ENCODE peak calls at places on chromosomes 3 and 15, in ten cellular contexts. K, F, S, T, J, E, L, M, W and X are unnamed samples.
A peak's percentile ranks its signal among the peaks of the same experiment; 100 is the strongest.

GRCh38 chr3:126751611-126752302 is 47.7 kb downstream of the CHCHD6 start:
- DNase-seq in S (no peak), F (no peak), T (no peak), J (no peak), W (no peak), K (no peak), L (no peak), E (no peak), M (no peak), X (no peak)

GRCh38 chr3:18425641-18426403 is 683 bp upstream of the SATB1 start:
- DNase-seq in L (peak; percentile 67), F (no peak), S (no peak), W (peak; percentile 71), T (no peak), J (peak; percentile 54), E (peak; percentile 52), M (peak; percentile 79), K (peak; percentile 14), X (no peak)

GRCh38 chr15:90929709-90930019 is 2.7 kb downstream of the HDDC3 start:
- DNase-seq in L (no peak), K (no peak), F (no peak), J (no peak), S (no peak), M (no peak), W (no peak), E (no peak), T (no peak), X (no peak)

GRCh38 chr15:36334059-36334458 is 245.4 kb upstream of the CDIN1 start:
- DNase-seq in E (no peak), L (no peak), J (no peak), W (peak; percentile 39), T (no peak), M (no peak), K (no peak), S (peak; percentile 43), F (peak; percentile 66), X (no peak)

GRCh38 chr3:197718904-197719303 is 17.8 kb downstream of the RUBCN start:
- DNase-seq in K (no peak), W (no peak), S (peak; percentile 71), T (no peak), M (no peak), J (no peak), E (no peak), L (no peak), F (peak; percentile 94), X (peak; percentile 96)

GRCh38 chr15:28191832-28192231 is 92.7 kb upstream of the OCA2 start:
- DNase-seq in K (no peak), F (peak; percentile 66), T (no peak), S (peak; percentile 79), L (peak; percentile 67), J (no peak), E (peak; percentile 58), M (no peak), W (peak; percentile 6), X (peak; percentile 71)

GRCh38 chr3:46925585-46925934 is 48.0 kb downstream of the PTH1R start:
- DNase-seq in J (no peak), M (no peak), T (no peak), F (no peak), L (no peak), K (no peak), W (no peak), S (no peak), E (peak; percentile 83), X (no peak)

GRCh38 chr3:13231781-13232515 is 158.7 kb upstream of the IQSEC1 start:
- DNase-seq in M (no peak), K (no peak), J (no peak), F (no peak), W (peak; percentile 51), L (no peak), S (no peak), T (no peak), E (no peak), X (no peak)

GRCh38 chr15:73988075-73988969 is 3.8 kb downstream of the STOML1 start:
- DNase-seq in E (no peak), L (no peak), F (peak; percentile 40), M (no peak), T (peak; percentile 75), W (no peak), K (no peak), J (no peak), S (no peak), X (no peak)

GRCh38 chr3:58521917-58522680 is 14.9 kb downstream of the ACOX2 start:
- DNase-seq in S (no peak), E (no peak), W (peak; percentile 12), K (no peak), T (no peak), J (peak; percentile 80), F (no peak), M (no peak), L (no peak), X (no peak)

GRCh38 chr15:79067434-79067833 is 23.1 kb downstream of the RASGRF1 start:
- DNase-seq in S (no peak), K (no peak), T (no peak), J (no peak), E (no peak), M (no peak), F (no peak), L (no peak), W (no peak), X (no peak)

GRCh38 chr15:83565133-83565532 is 88.8 kb upstream of the ADAMTSL3 start:
- DNase-seq in K (no peak), E (no peak), M (no peak), L (no peak), F (no peak), W (no peak), T (no peak), S (no peak), J (no peak), X (no peak)

GRCh38 chr3:138496436-138496835 is 62.0 kb downstream of the ESYT3 start:
- DNase-seq in E (no peak), K (no peak), F (no peak), S (no peak), T (no peak), M (no peak), W (no peak), J (no peak), L (no peak), X (no peak)

GRCh38 chr3:127816783-127817182 is 5.5 kb downstream of the MGLL start:
- DNase-seq in S (no peak), L (no peak), W (no peak), M (no peak), F (no peak), E (no peak), J (no peak), T (no peak), K (no peak), X (no peak)

GRCh38 chr3:124138148-124138547 is 146.2 kb upstream of the ROPN1 start:
- DNase-seq in F (no peak), M (no peak), W (no peak), S (no peak), K (no peak), E (no peak), J (no peak), L (no peak), T (no peak), X (no peak)

GRCh38 chr15:92811514-92811913 is 88.6 kb upstream of the CHD2 start:
- DNase-seq in K (no peak), M (no peak), J (no peak), T (no peak), L (no peak), E (no peak), F (no peak), S (no peak), W (no peak), X (no peak)

GRCh38 chr15:101313041-101313761 is 18.2 kb upstream of the SNRPA1 start:
- DNase-seq in J (no peak), F (no peak), T (no peak), M (no peak), S (no peak), L (no peak), E (no peak), K (no peak), W (no peak), X (no peak)

GRCh38 chr3:128946411-128946810 is 47.5 kb downstream of the CFAP92 start:
- DNase-seq in W (no peak), M (no peak), E (no peak), T (no peak), J (no peak), L (no peak), F (no peak), K (no peak), S (peak; percentile 63), X (no peak)

GRCh38 chr3:196207159-196207832 is 3.9 kb downstream of the ZDHHC19 start:
- DNase-seq in W (peak; percentile 57), K (no peak), T (peak; percentile 30), M (peak; percentile 31), E (no peak), L (peak; percentile 70), F (no peak), J (no peak), S (no peak), X (no peak)

GRCh38 chr3:189419022-189419421 is 212.2 kb upstream of the TP63 start:
- DNase-seq in M (no peak), T (no peak), L (no peak), F (no peak), E (no peak), J (no peak), S (no peak), W (no peak), K (no peak), X (no peak)
- H3K4me3 ChIP-seq in M (no peak overlapping the region), T (no peak overlapping the region), L (no peak overlapping the region), F (no peak overlapping the region), E (no peak overlapping the region), J (no peak overlapping the region), S (no peak overlapping the region), W (no peak overlapping the region), K (no peak overlapping the region), X (no peak overlapping the region)

DNA sequence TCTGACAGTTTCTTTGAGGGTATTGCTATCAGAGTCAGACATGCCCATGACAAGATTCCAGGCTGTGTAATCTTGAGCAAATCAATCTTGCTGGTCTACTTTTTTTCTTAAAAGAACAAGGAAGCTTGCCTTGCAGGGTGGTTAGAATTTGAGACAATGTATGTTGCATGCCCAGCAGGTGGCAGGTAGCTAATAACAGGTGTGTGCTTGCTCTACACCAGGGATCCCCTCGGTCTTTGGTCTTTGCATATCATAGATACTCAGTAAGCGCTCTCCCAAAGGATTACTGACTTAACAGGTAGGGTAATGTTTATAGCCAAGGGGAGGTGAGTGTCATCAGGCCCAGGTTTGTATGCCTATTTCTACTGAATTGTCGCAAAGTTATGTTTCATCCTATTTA is 37.3 kb downstream of the CACNA1D start:
- DNase-seq in S (no peak), T (peak; percentile 32), W (no peak), F (no peak), E (no peak), L (no peak), J (no peak), K (no peak), M (no peak), X (no peak)
- TF ChIP-seq CTCF in S (no peak), T (peak; percentile 9), W (no peak), F (no peak), E (no peak), L (no peak), J (peak; percentile 10), K (no peak), M (no peak), X (peak; percentile 2)

GRCh38 chr15:63035977-63036376 is 6.6 kb upstream of the TPM1 start:
- DNase-seq in S (no peak), L (no peak), T (no peak), K (no peak), E (no peak), F (no peak), W (no peak), J (no peak), M (no peak), X (no peak)
- H3K4me3 ChIP-seq in S (no peak overlapping the region), L (no peak overlapping the region), T (no peak overlapping the region), K (no peak overlapping the region), E (no peak overlapping the region), F (no peak overlapping the region), W (no peak overlapping the region), J (no peak overlapping the region), M (no peak overlapping the region), X (no peak overlapping the region)

GRCh38 chr3:56219894-56220805 is 248.1 kb downstream of the ERC2 start:
- DNase-seq in S (no peak), M (no peak), K (no peak), E (no peak), W (no peak), J (no peak), L (no peak), F (peak; percentile 24), T (no peak), X (no peak)
- TF ChIP-seq CTCF in S (no peak), M (no peak), K (no peak), E (no peak), W (no peak), J (no peak), L (no peak), F (no peak), T (no peak), X (no peak)